ENCODE peak calls at places on chromosome 14, in four cellular contexts. Z is right atrium auricular region, S is pancreas, I is astrocyte. B is an unnamed sample.
A peak's percentile ranks its signal among the peaks of the same experiment; 100 is the strongest.

GRCh38 chr14:94355191-94355794 is 32.2 kb upstream of the SERPINA6 start:
- DNase-seq in Z (peak; percentile 73), I (peak; percentile 36), S (no peak), B (peak; percentile 26)

GRCh38 chr14:43204816-43205215 is 1302.3 kb downstream of the FSCB start:
- DNase-seq in I (no peak), S (no peak), Z (no peak), B (peak; percentile 1)

GRCh38 chr14:32635103-32635719 is 303.5 kb upstream of the NPAS3 start:
- DNase-seq in I (peak; percentile 73), Z (no peak), S (no peak), B (no peak)

GRCh38 chr14:67853207-67853606 is 33.6 kb downstream of the RAD51B start:
- DNase-seq in I (no peak), S (no peak), Z (no peak), B (no peak)

GRCh38 chr14:104135121-104135903 is 3.1 kb upstream of the KIF26A start:
- DNase-seq in S (peak; percentile 20), I (no peak), Z (no peak), B (no peak)

GRCh38 chr14:52069617-52070431 is 965 bp upstream of the NID2 start:
- DNase-seq in Z (no peak), I (peak; percentile 67), S (peak; percentile 22), B (no peak)

GRCh38 chr14:85060116-85060515 is 469.8 kb upstream of the FLRT2 start:
- DNase-seq in S (no peak), I (no peak), Z (no peak), B (no peak)

GRCh38 chr14:71521238-71521637 is 411.0 kb upstream of the RGS6 start:
- DNase-seq in S (no peak), I (peak; percentile 15), Z (no peak), B (no peak)

GRCh38 chr14:29906256-29906885 is 21.3 kb downstream of the PRKD1 start:
- DNase-seq in I (peak; percentile 60), Z (no peak), S (peak; percentile 71), B (peak; percentile 15)

GRCh38 chr14:93962701-93963601 is 13.4 kb downstream of the ASB2 start:
- DNase-seq in Z (no peak), S (no peak), I (peak; percentile 16), B (no peak)

GRCh38 chr14:68268197-68268596 is 448.6 kb downstream of the RAD51B start:
- DNase-seq in S (peak; percentile 38), I (no peak), Z (no peak), B (no peak)

GRCh38 chr14:65972891-65973290 is 513.3 kb upstream of the CCDC196 start:
- DNase-seq in Z (no peak), S (no peak), I (peak; percentile 71), B (no peak)

GRCh38 chr14:84209021-84209420 is 1320.9 kb upstream of the FLRT2 start:
- DNase-seq in S (no peak), I (no peak), Z (no peak), B (no peak)

GRCh38 chr14:77061630-77062029 is 33.1 kb upstream of the IRF2BPL start:
- DNase-seq in S (no peak), I (no peak), Z (no peak), B (no peak)

GRCh38 chr14:92888896-92889295 is 34.1 kb upstream of the CHGA start:
- DNase-seq in S (no peak), Z (no peak), I (no peak), B (no peak)

GRCh38 chr14:31935406-31935805 is 141.7 kb upstream of the ARHGAP5 start:
- DNase-seq in I (no peak), S (no peak), Z (no peak), B (no peak)

GRCh38 chr14:92513204-92513965 is at the start of gene RIN3:
- DNase-seq in Z (no peak), I (peak; percentile 52), S (no peak), B (peak; percentile 27)

GRCh38 chr14:25132734-25133422 is 82.9 kb upstream of the STXBP6 start:
- DNase-seq in I (peak; percentile 23), Z (peak; percentile 76), S (peak; percentile 70), B (no peak)

GRCh38 chr14:29584992-29585391 is 342.7 kb downstream of the PRKD1 start:
- DNase-seq in S (peak; percentile 58), I (peak; percentile 80), Z (peak; percentile 76), B (peak; percentile 78)

GRCh38 chr14:77843155-77843554 is 43.2 kb downstream of the ADCK1 start:
- DNase-seq in Z (no peak), S (no peak), I (no peak), B (no peak)

GRCh38 chr14:31268216-31268615 is 60.6 kb upstream of the HECTD1 start:
- DNase-seq in S (no peak), Z (no peak), I (no peak), B (no peak)

GRCh38 chr14:95495538-95496025 is 20.9 kb downstream of the SYNE3 start:
- DNase-seq in Z (no peak), S (no peak), I (no peak), B (no peak)

GRCh38 chr14:101301011-101301410 is 260.3 kb upstream of the DIO3 start:
- DNase-seq in Z (no peak), S (no peak), I (no peak), B (no peak)

GRCh38 chr14:71355324-71356201 is 448.3 kb downstream of the PCNX1 start:
- DNase-seq in I (peak; percentile 86), Z (no peak), S (peak; percentile 22), B (no peak)

DNA sequence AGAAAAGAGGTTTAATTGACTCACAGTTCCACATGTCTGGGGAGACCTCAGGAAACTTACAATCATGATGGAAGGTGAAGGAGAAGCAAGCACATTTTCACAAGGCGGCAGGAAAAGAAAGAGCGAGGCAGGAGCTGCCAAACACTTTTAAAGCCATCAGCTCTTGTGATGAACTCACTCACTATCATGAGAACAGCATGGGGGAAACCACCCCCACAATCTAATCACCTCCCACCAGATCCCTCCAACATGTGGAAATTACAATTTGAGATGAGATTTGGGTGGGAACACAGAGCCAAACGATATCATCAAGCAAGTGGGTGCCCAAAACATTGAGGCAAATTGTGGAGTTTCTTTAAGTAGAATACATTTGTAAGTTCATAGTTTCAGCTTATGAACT is 957.7 kb downstream of the DIO2 start:
- DNase-seq in I (no peak), Z (no peak), S (no peak), B (no peak)
- H3K27ac ChIP-seq in I (no peak overlapping the region), Z (no peak overlapping the region), S (no peak overlapping the region), B (no peak overlapping the region)

DNA sequence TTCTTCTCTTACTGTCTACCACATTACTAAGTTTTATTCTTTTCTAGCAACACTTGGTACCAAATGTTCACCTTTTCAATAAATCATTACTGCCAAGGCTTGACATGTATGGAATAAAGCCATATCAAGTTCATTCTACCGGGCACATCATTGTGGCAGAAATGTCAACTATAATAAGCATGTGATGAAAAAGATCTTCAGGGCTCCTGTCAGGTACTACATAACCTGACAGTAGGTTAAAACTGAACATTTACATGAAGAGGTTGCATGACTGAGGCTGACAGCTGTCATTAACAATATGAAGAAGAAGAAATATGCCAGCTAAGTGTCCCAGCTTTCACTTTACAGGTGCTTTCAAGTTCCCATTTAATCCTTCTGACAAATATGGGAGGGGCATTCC is 178.9 kb downstream of the KCNH5 start:
- DNase-seq in S (no peak), I (no peak), Z (no peak), B (no peak)
- H3K4me3 ChIP-seq in S (no peak overlapping the region), I (no peak overlapping the region), Z (no peak overlapping the region), B (no peak overlapping the region)

DNA sequence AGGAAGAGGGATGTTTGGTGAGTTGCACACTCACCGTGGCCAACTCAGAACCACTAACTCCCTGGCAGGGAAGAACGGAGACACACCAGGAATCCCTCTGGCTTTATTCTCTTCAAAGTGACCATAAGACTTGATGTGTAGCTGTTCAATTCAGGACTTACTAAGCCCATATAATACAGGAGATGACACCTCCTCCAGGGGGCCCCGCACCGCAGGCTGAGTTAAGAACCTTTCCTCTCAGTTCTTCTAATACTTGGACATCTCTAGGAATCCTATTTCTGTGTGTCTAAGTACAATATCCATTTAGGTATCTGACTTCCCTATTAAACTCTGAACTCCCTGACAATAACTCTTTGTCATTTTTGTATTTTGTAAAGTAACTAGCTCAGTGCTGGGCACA is 49.5 kb downstream of the DCAF4 start:
- DNase-seq in I (no peak), Z (no peak), S (no peak), B (no peak)
- TF ChIP-seq CTCF in I (peak; percentile 20), Z (no peak), S (no peak), B (peak; percentile 3)

DNA sequence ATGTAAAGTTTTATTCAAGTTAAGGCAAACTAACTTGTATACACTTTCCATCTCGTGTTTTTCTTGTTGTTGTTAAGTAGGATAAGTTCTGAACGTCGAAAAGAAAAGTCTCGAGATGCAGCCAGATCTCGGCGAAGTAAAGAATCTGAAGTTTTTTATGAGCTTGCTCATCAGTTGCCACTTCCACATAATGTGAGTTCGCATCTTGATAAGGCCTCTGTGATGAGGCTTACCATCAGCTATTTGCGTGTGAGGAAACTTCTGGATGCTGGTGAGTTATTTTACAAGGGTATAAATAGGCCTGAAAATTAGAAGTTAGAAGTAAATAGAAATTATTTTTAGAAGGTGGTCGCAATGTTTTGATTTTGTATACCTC is 25.0 kb downstream of the HIF1A start:
- DNase-seq in S (no peak), Z (no peak), I (peak; percentile 39), B (no peak)
- H3K27ac ChIP-seq in S (no peak overlapping the region), Z (peak overlapping the region; percentile 63), I (no peak overlapping the region), B (no peak overlapping the region)

GRCh38 chr14:69661194-69661537 is 49.8 kb downstream of the SUSD6 start:
- DNase-seq in Z (no peak), I (no peak), S (no peak), B (no peak)
- H3K4me3 ChIP-seq in Z (no peak overlapping the region), I (no peak overlapping the region), S (no peak overlapping the region), B (no peak overlapping the region)

GRCh38 chr14:75022655-75023054 is 19.9 kb downstream of the EIF2B2 start:
- DNase-seq in Z (no peak), I (no peak), S (no peak), B (no peak)
- TF ChIP-seq CTCF in Z (peak; percentile 44), I (peak; percentile 45), S (no peak), B (peak; percentile 52)

DNA sequence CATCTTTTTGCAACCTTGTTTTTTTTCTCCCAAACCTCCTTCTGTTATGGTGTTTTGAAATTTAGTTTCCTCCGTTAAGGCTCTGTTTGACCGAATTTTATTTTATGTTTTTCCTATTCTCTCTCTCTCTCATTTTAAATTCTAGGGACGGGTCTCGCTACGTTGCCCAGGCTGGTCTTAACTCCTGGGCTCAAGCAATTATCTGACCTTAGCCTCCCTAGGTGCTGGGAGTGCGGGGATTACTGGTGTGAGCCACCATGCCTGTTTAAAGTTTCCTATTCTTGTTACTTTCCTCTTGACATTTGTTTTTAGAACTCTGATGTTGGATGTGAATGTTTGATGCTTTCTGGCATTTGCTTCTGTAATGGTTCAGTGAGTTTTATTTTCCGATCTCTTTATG is 1.0 kb downstream of the ZC3H14 start:
- DNase-seq in S (no peak), Z (no peak), I (no peak), B (no peak)
- H3K27ac ChIP-seq in S (peak overlapping the region; percentile 87), Z (peak overlapping the region; percentile 85), I (peak overlapping the region; percentile 94), B (no peak overlapping the region)

B was measured in AG04450.